ENCODE peak calls at places on chromosomes 5 and 9, in seven cellular contexts. One of them, this sample, is unnamed.

GRCh38 chr5:111453290-111453689 is 59.0 kb downstream of the STARD4 start:
- DNase-seq in IMR-90: peak
- DNase-seq in trophoblast cell: no peak
- DNase-seq in mesendoderm: no peak
- DNase-seq in H1: no peak
- DNase-seq in neuronal stem cell: no peak
- DNase-seq in mesenchymal stem cell: peak
- DNase-seq in this sample: no peak

GRCh38 chr9:121942313-121942712 is 150.8 kb downstream of the TTLL11 start:
- DNase-seq in mesenchymal stem cell: no peak
- DNase-seq in H1: no peak
- DNase-seq in mesendoderm: no peak
- DNase-seq in trophoblast cell: no peak
- DNase-seq in neuronal stem cell: no peak
- DNase-seq in IMR-90: no peak
- DNase-seq in this sample: no peak

GRCh38 chr5:165881259-165881658 is 2375.8 kb downstream of the MAT2B start:
- DNase-seq in neuronal stem cell: no peak
- DNase-seq in mesenchymal stem cell: peak
- DNase-seq in mesendoderm: peak
- DNase-seq in trophoblast cell: no peak
- DNase-seq in IMR-90: no peak
- DNase-seq in H1: no peak
- DNase-seq in this sample: no peak

GRCh38 chr9:130779153-130779855 is 55.8 kb upstream of the ABL1 start:
- DNase-seq in mesenchymal stem cell: peak
- DNase-seq in trophoblast cell: no peak
- DNase-seq in IMR-90: peak
- DNase-seq in mesendoderm: no peak
- DNase-seq in neuronal stem cell: no peak
- DNase-seq in H1: no peak
- DNase-seq in this sample: no peak

GRCh38 chr5:78809444-78809843 is 160.9 kb upstream of the LHFPL2 start:
- DNase-seq in trophoblast cell: no peak
- DNase-seq in mesendoderm: no peak
- DNase-seq in H1: no peak
- DNase-seq in IMR-90: no peak
- DNase-seq in mesenchymal stem cell: no peak
- DNase-seq in neuronal stem cell: no peak
- DNase-seq in this sample: no peak

GRCh38 chr5:155833282-155833681 is 493.7 kb upstream of the SGCD start:
- DNase-seq in mesendoderm: peak
- DNase-seq in H1: no peak
- DNase-seq in neuronal stem cell: no peak
- DNase-seq in IMR-90: peak
- DNase-seq in mesenchymal stem cell: no peak
- DNase-seq in trophoblast cell: no peak
- DNase-seq in this sample: no peak

GRCh38 chr5:109989161-109989560 is 299.4 kb downstream of the MAN2A1 start:
- DNase-seq in neuronal stem cell: no peak
- DNase-seq in IMR-90: no peak
- DNase-seq in mesenchymal stem cell: no peak
- DNase-seq in mesendoderm: no peak
- DNase-seq in H1: no peak
- DNase-seq in trophoblast cell: no peak
- DNase-seq in this sample: no peak

GRCh38 chr9:88481933-88482332 is 53.0 kb upstream of the NXNL2 start:
- DNase-seq in neuronal stem cell: no peak
- DNase-seq in mesenchymal stem cell: no peak
- DNase-seq in trophoblast cell: no peak
- DNase-seq in mesendoderm: no peak
- DNase-seq in H1: no peak
- DNase-seq in IMR-90: no peak
- DNase-seq in this sample: no peak

GRCh38 chr9:101062686-101063085 is 34.2 kb downstream of the PLPPR1 start:
- DNase-seq in IMR-90: no peak
- DNase-seq in mesendoderm: no peak
- DNase-seq in mesenchymal stem cell: no peak
- DNase-seq in trophoblast cell: no peak
- DNase-seq in neuronal stem cell: no peak
- DNase-seq in H1: no peak
- DNase-seq in this sample: no peak

GRCh38 chr5:179184521-179185050 is 124.4 kb downstream of the ZNF354C start:
- DNase-seq in mesendoderm: no peak
- DNase-seq in neuronal stem cell: no peak
- DNase-seq in mesenchymal stem cell: no peak
- DNase-seq in trophoblast cell: no peak
- DNase-seq in IMR-90: no peak
- DNase-seq in H1: no peak
- DNase-seq in this sample: no peak

GRCh38 chr5:147046894-147047293 is 168.3 kb upstream of the PPP2R2B start:
- DNase-seq in H1: no peak
- DNase-seq in neuronal stem cell: no peak
- DNase-seq in IMR-90: no peak
- DNase-seq in trophoblast cell: no peak
- DNase-seq in mesenchymal stem cell: no peak
- DNase-seq in mesendoderm: no peak
- DNase-seq in this sample: no peak

GRCh38 chr5:154421868-154422267 is 23.9 kb upstream of the SAP30L start:
- DNase-seq in neuronal stem cell: no peak
- DNase-seq in trophoblast cell: peak
- DNase-seq in IMR-90: peak
- DNase-seq in mesendoderm: peak
- DNase-seq in H1: no peak
- DNase-seq in mesenchymal stem cell: peak
- DNase-seq in this sample: peak

GRCh38 chr5:141695627-141696180 is 13.7 kb upstream of the ARAP3 start:
- DNase-seq in H1: no peak
- DNase-seq in IMR-90: no peak
- DNase-seq in mesenchymal stem cell: no peak
- DNase-seq in mesendoderm: no peak
- DNase-seq in neuronal stem cell: no peak
- DNase-seq in trophoblast cell: no peak
- DNase-seq in this sample: no peak

GRCh38 chr5:179258922-179259730 is 86.1 kb downstream of the ADAMTS2 start:
- DNase-seq in H1: peak
- DNase-seq in neuronal stem cell: no peak
- DNase-seq in IMR-90: peak
- DNase-seq in mesendoderm: no peak
- DNase-seq in mesenchymal stem cell: peak
- DNase-seq in trophoblast cell: no peak
- DNase-seq in this sample: peak

GRCh38 chr5:52743970-52744369 is 43.7 kb upstream of the ITGA1 start:
- DNase-seq in mesenchymal stem cell: peak
- DNase-seq in neuronal stem cell: no peak
- DNase-seq in trophoblast cell: no peak
- DNase-seq in IMR-90: peak
- DNase-seq in H1: no peak
- DNase-seq in mesendoderm: no peak
- DNase-seq in this sample: no peak

GRCh38 chr5:16378762-16379161 is 86.8 kb downstream of the ZNF622 start:
- DNase-seq in IMR-90: no peak
- DNase-seq in neuronal stem cell: no peak
- DNase-seq in trophoblast cell: no peak
- DNase-seq in H1: no peak
- DNase-seq in mesenchymal stem cell: no peak
- DNase-seq in mesendoderm: no peak
- DNase-seq in this sample: no peak

GRCh38 chr5:23027341-23027740 is 174.2 kb upstream of the CDH12 start:
- DNase-seq in neuronal stem cell: no peak
- DNase-seq in trophoblast cell: no peak
- DNase-seq in mesendoderm: no peak
- DNase-seq in IMR-90: no peak
- DNase-seq in mesenchymal stem cell: no peak
- DNase-seq in H1: no peak
- DNase-seq in this sample: no peak

GRCh38 chr9:19920401-19920800 is 131.6 kb upstream of the SLC24A2 start:
- DNase-seq in IMR-90: no peak
- DNase-seq in mesendoderm: no peak
- DNase-seq in trophoblast cell: no peak
- DNase-seq in neuronal stem cell: no peak
- DNase-seq in H1: no peak
- DNase-seq in mesenchymal stem cell: no peak
- DNase-seq in this sample: no peak

GRCh38 chr5:168114444-168115017 is 176.9 kb upstream of the WWC1 start:
- DNase-seq in neuronal stem cell: no peak
- DNase-seq in H1: peak
- DNase-seq in IMR-90: peak
- DNase-seq in mesendoderm: peak
- DNase-seq in mesenchymal stem cell: peak
- DNase-seq in trophoblast cell: peak
- DNase-seq in this sample: peak

GRCh38 chr9:90827181-90827866 is 25.7 kb downstream of the SYK start:
- DNase-seq in mesenchymal stem cell: no peak
- DNase-seq in trophoblast cell: peak
- DNase-seq in H1: peak
- DNase-seq in mesendoderm: no peak
- DNase-seq in neuronal stem cell: no peak
- DNase-seq in IMR-90: no peak
- DNase-seq in this sample: peak

GRCh38 chr9:13992136-13992798 is 321.7 kb downstream of the NFIB start:
- DNase-seq in IMR-90: no peak
- DNase-seq in neuronal stem cell: no peak
- DNase-seq in mesendoderm: no peak
- DNase-seq in mesenchymal stem cell: no peak
- DNase-seq in H1: no peak
- DNase-seq in trophoblast cell: no peak
- DNase-seq in this sample: no peak

GRCh38 chr5:133859073-133859472 is 109.4 kb downstream of the C5orf15 start:
- DNase-seq in IMR-90: no peak
- DNase-seq in trophoblast cell: no peak
- DNase-seq in H1: no peak
- DNase-seq in mesendoderm: no peak
- DNase-seq in neuronal stem cell: no peak
- DNase-seq in mesenchymal stem cell: no peak
- DNase-seq in this sample: no peak

GRCh38 chr9:98658965-98659364 is 49.8 kb downstream of the GABBR2 start:
- DNase-seq in trophoblast cell: peak
- DNase-seq in neuronal stem cell: no peak
- DNase-seq in mesenchymal stem cell: no peak
- DNase-seq in mesendoderm: no peak
- DNase-seq in H1: no peak
- DNase-seq in IMR-90: peak
- DNase-seq in this sample: no peak

GRCh38 chr5:25991639-25992038 is 1046.7 kb downstream of the CDH9 start:
- DNase-seq in H1: no peak
- DNase-seq in IMR-90: no peak
- DNase-seq in trophoblast cell: no peak
- DNase-seq in neuronal stem cell: no peak
- DNase-seq in mesenchymal stem cell: no peak
- DNase-seq in mesendoderm: no peak
- DNase-seq in this sample: no peak
- H2BK120ac ChIP-seq in H1: no peak
- H2BK120ac ChIP-seq in IMR-90: no peak
- H2BK120ac ChIP-seq in trophoblast cell: no peak
- H2BK120ac ChIP-seq in neuronal stem cell: no peak
- H2BK120ac ChIP-seq in mesenchymal stem cell: no peak
- H2BK120ac ChIP-seq in mesendoderm: no peak
- H2BK120ac ChIP-seq in this sample: no peak

GRCh38 chr9:71656496-71656895 is 111.8 kb downstream of the CEMIP2 start:
- DNase-seq in H1: no peak
- DNase-seq in mesendoderm: no peak
- DNase-seq in neuronal stem cell: no peak
- DNase-seq in IMR-90: no peak
- DNase-seq in trophoblast cell: peak
- DNase-seq in mesenchymal stem cell: no peak
- DNase-seq in this sample: no peak

GRCh38 chr9:71655141-71655540 is 113.2 kb downstream of the CEMIP2 start:
- DNase-seq in mesendoderm: no peak
- DNase-seq in neuronal stem cell: no peak
- DNase-seq in trophoblast cell: peak
- DNase-seq in H1: no peak
- DNase-seq in mesenchymal stem cell: no peak
- DNase-seq in IMR-90: no peak
- DNase-seq in this sample: no peak

GRCh38 chr9:71648453-71648852 is 119.9 kb downstream of the CEMIP2 start:
- DNase-seq in mesenchymal stem cell: peak
- DNase-seq in mesendoderm: no peak
- DNase-seq in neuronal stem cell: no peak
- DNase-seq in trophoblast cell: no peak
- DNase-seq in H1: no peak
- DNase-seq in IMR-90: no peak
- DNase-seq in this sample: no peak

GRCh38 chr9:71655778-71656177 is 112.5 kb downstream of the CEMIP2 start:
- DNase-seq in neuronal stem cell: no peak
- DNase-seq in mesendoderm: no peak
- DNase-seq in IMR-90: no peak
- DNase-seq in H1: no peak
- DNase-seq in mesenchymal stem cell: no peak
- DNase-seq in trophoblast cell: peak
- DNase-seq in this sample: no peak

DNA sequence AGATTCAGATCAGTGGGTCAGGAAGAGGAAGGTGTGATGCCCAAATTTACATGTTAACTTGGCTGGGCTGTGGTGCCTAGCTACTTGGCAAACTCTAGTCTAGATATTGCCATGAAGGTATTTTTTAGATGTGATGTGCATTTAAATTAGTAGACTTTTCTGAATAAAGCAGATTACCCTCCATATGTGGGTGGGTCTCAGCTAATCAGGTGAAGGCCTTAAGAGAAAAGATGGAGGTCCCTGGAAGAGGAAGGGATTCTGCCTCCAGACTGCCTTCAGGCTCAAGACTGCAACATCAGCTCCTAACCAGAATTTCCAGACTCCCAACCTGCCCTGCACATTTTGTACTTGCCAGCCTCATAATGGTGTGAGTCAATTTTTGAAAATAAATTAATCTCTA is 115.8 kb downstream of the CEMIP2 start:
- DNase-seq in neuronal stem cell: no peak
- DNase-seq in IMR-90: no peak
- DNase-seq in mesendoderm: no peak
- DNase-seq in H1: no peak
- DNase-seq in trophoblast cell: no peak
- DNase-seq in mesenchymal stem cell: no peak
- DNase-seq in this sample: no peak
- H2BK120ac ChIP-seq in neuronal stem cell: no peak
- H2BK120ac ChIP-seq in IMR-90: no peak
- H2BK120ac ChIP-seq in mesendoderm: no peak
- H2BK120ac ChIP-seq in H1: no peak
- H2BK120ac ChIP-seq in trophoblast cell: no peak
- H2BK120ac ChIP-seq in mesenchymal stem cell: no peak
- H2BK120ac ChIP-seq in this sample: no peak

GRCh38 chr5:36756089-36756488 is 120.5 kb upstream of the NIPBL start:
- DNase-seq in mesendoderm: no peak
- DNase-seq in neuronal stem cell: no peak
- DNase-seq in H1: no peak
- DNase-seq in mesenchymal stem cell: no peak
- DNase-seq in trophoblast cell: no peak
- DNase-seq in IMR-90: no peak
- DNase-seq in this sample: no peak
- H2BK120ac ChIP-seq in mesendoderm: no peak
- H2BK120ac ChIP-seq in neuronal stem cell: no peak
- H2BK120ac ChIP-seq in H1: no peak
- H2BK120ac ChIP-seq in mesenchymal stem cell: no peak
- H2BK120ac ChIP-seq in trophoblast cell: no peak
- H2BK120ac ChIP-seq in IMR-90: no peak
- H2BK120ac ChIP-seq in this sample: no peak

DNA sequence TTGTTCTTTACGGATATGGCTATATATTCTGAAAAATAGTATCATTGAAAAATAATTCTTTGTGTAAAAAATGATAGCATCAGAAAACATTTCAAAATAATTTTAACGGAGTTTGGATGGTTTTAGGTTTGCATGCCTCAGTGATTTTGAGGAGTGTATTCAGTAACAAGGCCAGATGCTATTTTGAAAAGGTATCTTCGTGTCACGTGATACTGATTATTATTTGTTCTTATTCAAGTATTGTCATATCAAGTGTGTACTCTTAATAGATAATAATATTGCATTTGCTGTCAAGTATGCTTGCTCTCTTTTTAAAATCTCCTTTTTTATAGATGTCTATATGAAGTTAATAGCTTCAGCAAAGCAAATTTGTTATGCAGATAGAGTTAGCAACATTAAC is 313.1 kb upstream of the PTPRD start:
- DNase-seq in trophoblast cell: no peak
- DNase-seq in H1: no peak
- DNase-seq in mesendoderm: no peak
- DNase-seq in IMR-90: no peak
- DNase-seq in neuronal stem cell: no peak
- DNase-seq in mesenchymal stem cell: no peak
- DNase-seq in this sample: no peak
- H2BK120ac ChIP-seq in trophoblast cell: no peak
- H2BK120ac ChIP-seq in H1: no peak
- H2BK120ac ChIP-seq in mesendoderm: no peak
- H2BK120ac ChIP-seq in IMR-90: no peak
- H2BK120ac ChIP-seq in neuronal stem cell: no peak
- H2BK120ac ChIP-seq in mesenchymal stem cell: no peak
- H2BK120ac ChIP-seq in this sample: no peak

This sample was measured in H9.